ENCODE peak calls at places on chromosome 6, in eight cellular contexts. One of them, this sample, is unnamed.
A peak's percentile ranks its signal among the peaks of the same experiment; 100 is the strongest.

GRCh38 chr6:12748815-12749521 is 32.4 kb downstream of the PHACTR1 start:
- DNase-seq in ovary: no peak
- DNase-seq in KG1: no peak
- DNase-seq in activated naive CD4-positive, alpha-beta T cell treated with Interleukin-2 at 50 U/mL for 16 hours: no peak
- DNase-seq in Right ventricle myocardium superior: no peak
- DNase-seq in HuH-7.5: no peak
- DNase-seq in activated CD8-positive, alpha-beta memory T cell treated with anti-CD3 and anti-CD28 coated beads, Interleukin-2, amount 50 U/mL, for 4 hours: no peak
- DNase-seq in memory B cell: no peak
- DNase-seq in this sample: peak; percentile 62

GRCh38 chr6:133201231-133201630 is 39.9 kb upstream of the EYA4 start:
- DNase-seq in ovary: no peak
- DNase-seq in KG1: no peak
- DNase-seq in activated naive CD4-positive, alpha-beta T cell treated with Interleukin-2 at 50 U/mL for 16 hours: no peak
- DNase-seq in Right ventricle myocardium superior: no peak
- DNase-seq in HuH-7.5: no peak
- DNase-seq in activated CD8-positive, alpha-beta memory T cell treated with anti-CD3 and anti-CD28 coated beads, Interleukin-2, amount 50 U/mL, for 4 hours: no peak
- DNase-seq in memory B cell: no peak
- DNase-seq in this sample: no peak

GRCh38 chr6:5728726-5729434 is 277.8 kb downstream of the NRN1 start:
- DNase-seq in ovary: no peak
- DNase-seq in KG1: no peak
- DNase-seq in activated naive CD4-positive, alpha-beta T cell treated with Interleukin-2 at 50 U/mL for 16 hours: no peak
- DNase-seq in Right ventricle myocardium superior: no peak
- DNase-seq in HuH-7.5: no peak
- DNase-seq in activated CD8-positive, alpha-beta memory T cell treated with anti-CD3 and anti-CD28 coated beads, Interleukin-2, amount 50 U/mL, for 4 hours: no peak
- DNase-seq in memory B cell: no peak
- DNase-seq in this sample: peak; percentile 76

GRCh38 chr6:25012657-25013056 is 76.9 kb upstream of the RIPOR2 start:
- DNase-seq in ovary: no peak
- DNase-seq in KG1: no peak
- DNase-seq in activated naive CD4-positive, alpha-beta T cell treated with Interleukin-2 at 50 U/mL for 16 hours: no peak
- DNase-seq in Right ventricle myocardium superior: no peak
- DNase-seq in HuH-7.5: no peak
- DNase-seq in activated CD8-positive, alpha-beta memory T cell treated with anti-CD3 and anti-CD28 coated beads, Interleukin-2, amount 50 U/mL, for 4 hours: no peak
- DNase-seq in memory B cell: no peak
- DNase-seq in this sample: no peak

GRCh38 chr6:25279748-25280616 is 808 bp downstream of the CARMIL1 start:
- DNase-seq in ovary: peak; percentile 53
- DNase-seq in KG1: no peak
- DNase-seq in activated naive CD4-positive, alpha-beta T cell treated with Interleukin-2 at 50 U/mL for 16 hours: peak; percentile 10
- DNase-seq in Right ventricle myocardium superior: no peak
- DNase-seq in HuH-7.5: peak; percentile 43
- DNase-seq in activated CD8-positive, alpha-beta memory T cell treated with anti-CD3 and anti-CD28 coated beads, Interleukin-2, amount 50 U/mL, for 4 hours: peak; percentile 16
- DNase-seq in memory B cell: no peak
- DNase-seq in this sample: peak; percentile 68

GRCh38 chr6:624979-625378 is 31.9 kb downstream of the HUS1B start:
- DNase-seq in ovary: no peak
- DNase-seq in KG1: no peak
- DNase-seq in activated naive CD4-positive, alpha-beta T cell treated with Interleukin-2 at 50 U/mL for 16 hours: no peak
- DNase-seq in Right ventricle myocardium superior: no peak
- DNase-seq in HuH-7.5: no peak
- DNase-seq in activated CD8-positive, alpha-beta memory T cell treated with anti-CD3 and anti-CD28 coated beads, Interleukin-2, amount 50 U/mL, for 4 hours: no peak
- DNase-seq in memory B cell: no peak
- DNase-seq in this sample: no peak

GRCh38 chr6:126618639-126619331 is 278.9 kb downstream of the CENPW start:
- DNase-seq in ovary: no peak
- DNase-seq in KG1: no peak
- DNase-seq in activated naive CD4-positive, alpha-beta T cell treated with Interleukin-2 at 50 U/mL for 16 hours: no peak
- DNase-seq in Right ventricle myocardium superior: no peak
- DNase-seq in HuH-7.5: no peak
- DNase-seq in activated CD8-positive, alpha-beta memory T cell treated with anti-CD3 and anti-CD28 coated beads, Interleukin-2, amount 50 U/mL, for 4 hours: no peak
- DNase-seq in memory B cell: no peak
- DNase-seq in this sample: no peak

GRCh38 chr6:137680678-137681346 is 186.2 kb upstream of the TNFAIP3 start:
- DNase-seq in ovary: no peak
- DNase-seq in KG1: no peak
- DNase-seq in activated naive CD4-positive, alpha-beta T cell treated with Interleukin-2 at 50 U/mL for 16 hours: no peak
- DNase-seq in Right ventricle myocardium superior: no peak
- DNase-seq in HuH-7.5: no peak
- DNase-seq in activated CD8-positive, alpha-beta memory T cell treated with anti-CD3 and anti-CD28 coated beads, Interleukin-2, amount 50 U/mL, for 4 hours: no peak
- DNase-seq in memory B cell: no peak
- DNase-seq in this sample: no peak

GRCh38 chr6:37485259-37485658 is 14.4 kb downstream of the CCDC167 start:
- DNase-seq in ovary: no peak
- DNase-seq in KG1: no peak
- DNase-seq in activated naive CD4-positive, alpha-beta T cell treated with Interleukin-2 at 50 U/mL for 16 hours: no peak
- DNase-seq in Right ventricle myocardium superior: no peak
- DNase-seq in HuH-7.5: peak; percentile 28
- DNase-seq in activated CD8-positive, alpha-beta memory T cell treated with anti-CD3 and anti-CD28 coated beads, Interleukin-2, amount 50 U/mL, for 4 hours: no peak
- DNase-seq in memory B cell: no peak
- DNase-seq in this sample: peak; percentile 30

GRCh38 chr6:55088896-55089295 is 85.4 kb upstream of the HCRTR2 start:
- DNase-seq in ovary: no peak
- DNase-seq in KG1: no peak
- DNase-seq in activated naive CD4-positive, alpha-beta T cell treated with Interleukin-2 at 50 U/mL for 16 hours: no peak
- DNase-seq in Right ventricle myocardium superior: no peak
- DNase-seq in HuH-7.5: no peak
- DNase-seq in activated CD8-positive, alpha-beta memory T cell treated with anti-CD3 and anti-CD28 coated beads, Interleukin-2, amount 50 U/mL, for 4 hours: no peak
- DNase-seq in memory B cell: no peak
- DNase-seq in this sample: no peak

GRCh38 chr6:145214570-145214969 is 520.8 kb downstream of the EPM2A start:
- DNase-seq in ovary: no peak
- DNase-seq in KG1: peak; percentile 4
- DNase-seq in activated naive CD4-positive, alpha-beta T cell treated with Interleukin-2 at 50 U/mL for 16 hours: no peak
- DNase-seq in Right ventricle myocardium superior: no peak
- DNase-seq in HuH-7.5: no peak
- DNase-seq in activated CD8-positive, alpha-beta memory T cell treated with anti-CD3 and anti-CD28 coated beads, Interleukin-2, amount 50 U/mL, for 4 hours: no peak
- DNase-seq in memory B cell: peak; percentile 12
- DNase-seq in this sample: no peak

GRCh38 chr6:24779416-24779815 is 4.7 kb downstream of the GMNN start:
- DNase-seq in ovary: no peak
- DNase-seq in KG1: no peak
- DNase-seq in activated naive CD4-positive, alpha-beta T cell treated with Interleukin-2 at 50 U/mL for 16 hours: no peak
- DNase-seq in Right ventricle myocardium superior: no peak
- DNase-seq in HuH-7.5: peak; percentile 4
- DNase-seq in activated CD8-positive, alpha-beta memory T cell treated with anti-CD3 and anti-CD28 coated beads, Interleukin-2, amount 50 U/mL, for 4 hours: no peak
- DNase-seq in memory B cell: no peak
- DNase-seq in this sample: no peak

GRCh38 chr6:74605942-74606341 is 599.9 kb downstream of the COL12A1 start:
- DNase-seq in ovary: no peak
- DNase-seq in KG1: no peak
- DNase-seq in activated naive CD4-positive, alpha-beta T cell treated with Interleukin-2 at 50 U/mL for 16 hours: no peak
- DNase-seq in Right ventricle myocardium superior: no peak
- DNase-seq in HuH-7.5: no peak
- DNase-seq in activated CD8-positive, alpha-beta memory T cell treated with anti-CD3 and anti-CD28 coated beads, Interleukin-2, amount 50 U/mL, for 4 hours: no peak
- DNase-seq in memory B cell: no peak
- DNase-seq in this sample: no peak